ENCODE peak calls at places on chromosomes 13 and 19, in four cellular contexts. One of them, this sample, is unnamed.
A peak's percentile ranks its signal among the peaks of the same experiment; 100 is the strongest.

GRCh38 chr13:60066206-60066605 is 97.5 kb downstream of the DIAPH3 start:
- DNase-seq in activated T-cell treated with anti-CD3 and anti-CD28 coated beads for 24 hours: no peak
- DNase-seq in Daoy: no peak
- DNase-seq in naive B cell: no peak
- DNase-seq in this sample: no peak

GRCh38 chr13:60258349-60258748 is 94.6 kb upstream of the DIAPH3 start:
- DNase-seq in activated T-cell treated with anti-CD3 and anti-CD28 coated beads for 24 hours: no peak
- DNase-seq in Daoy: no peak
- DNase-seq in naive B cell: no peak
- DNase-seq in this sample: no peak

GRCh38 chr13:33251131-33251629 is 34.4 kb downstream of the STARD13 start:
- DNase-seq in activated T-cell treated with anti-CD3 and anti-CD28 coated beads for 24 hours: no peak
- DNase-seq in Daoy: peak; percentile 93
- DNase-seq in naive B cell: no peak
- DNase-seq in this sample: peak; percentile 93

GRCh38 chr19:52237771-52238400 is 31.5 kb upstream of the ZNF766 start:
- DNase-seq in activated T-cell treated with anti-CD3 and anti-CD28 coated beads for 24 hours: peak; percentile 44
- DNase-seq in Daoy: peak; percentile 55
- DNase-seq in naive B cell: peak; percentile 48
- DNase-seq in this sample: peak; percentile 78

GRCh38 chr13:74070065-74070464 is 64.1 kb downstream of the KLF12 start:
- DNase-seq in activated T-cell treated with anti-CD3 and anti-CD28 coated beads for 24 hours: no peak
- DNase-seq in Daoy: no peak
- DNase-seq in naive B cell: no peak
- DNase-seq in this sample: no peak

GRCh38 chr13:43572601-43573360 is 214.0 kb downstream of the ENOX1 start:
- DNase-seq in activated T-cell treated with anti-CD3 and anti-CD28 coated beads for 24 hours: no peak
- DNase-seq in Daoy: peak; percentile 36
- DNase-seq in naive B cell: no peak
- DNase-seq in this sample: no peak

GRCh38 chr13:49567501-49567900 is 17.9 kb downstream of the RCBTB1 start:
- DNase-seq in activated T-cell treated with anti-CD3 and anti-CD28 coated beads for 24 hours: no peak
- DNase-seq in Daoy: no peak
- DNase-seq in naive B cell: no peak
- DNase-seq in this sample: no peak

GRCh38 chr13:106153041-106153440 is 382.4 kb downstream of the EFNB2 start:
- DNase-seq in activated T-cell treated with anti-CD3 and anti-CD28 coated beads for 24 hours: no peak
- DNase-seq in Daoy: no peak
- DNase-seq in naive B cell: no peak
- DNase-seq in this sample: no peak

GRCh38 chr13:40536443-40537113 is 129.9 kb downstream of the FOXO1 start:
- DNase-seq in activated T-cell treated with anti-CD3 and anti-CD28 coated beads for 24 hours: no peak
- DNase-seq in Daoy: no peak
- DNase-seq in naive B cell: no peak
- DNase-seq in this sample: no peak

GRCh38 chr13:77779461-77780272 is 82.2 kb downstream of the SLAIN1 start:
- DNase-seq in activated T-cell treated with anti-CD3 and anti-CD28 coated beads for 24 hours: no peak
- DNase-seq in Daoy: peak; percentile 31
- DNase-seq in naive B cell: peak; percentile 19
- DNase-seq in this sample: peak; percentile 90

GRCh38 chr19:40331052-40331451 is 17.1 kb downstream of the C19orf47 start:
- DNase-seq in activated T-cell treated with anti-CD3 and anti-CD28 coated beads for 24 hours: no peak
- DNase-seq in Daoy: no peak
- DNase-seq in naive B cell: no peak
- DNase-seq in this sample: no peak

GRCh38 chr13:109729031-109729870 is 57.1 kb downstream of the IRS2 start:
- DNase-seq in activated T-cell treated with anti-CD3 and anti-CD28 coated beads for 24 hours: no peak
- DNase-seq in Daoy: no peak
- DNase-seq in naive B cell: no peak
- DNase-seq in this sample: no peak

GRCh38 chr13:83825676-83826075 is 56.6 kb downstream of the SLITRK1 start:
- DNase-seq in activated T-cell treated with anti-CD3 and anti-CD28 coated beads for 24 hours: no peak
- DNase-seq in Daoy: no peak
- DNase-seq in naive B cell: no peak
- DNase-seq in this sample: no peak

GRCh38 chr19:5113101-5113557 is 144.2 kb downstream of the KDM4B start:
- DNase-seq in activated T-cell treated with anti-CD3 and anti-CD28 coated beads for 24 hours: no peak
- DNase-seq in Daoy: peak; percentile 63
- DNase-seq in naive B cell: no peak
- DNase-seq in this sample: no peak

GRCh38 chr19:45878043-45878794 is 7.7 kb downstream of the IRF2BP1 start:
- DNase-seq in activated T-cell treated with anti-CD3 and anti-CD28 coated beads for 24 hours: no peak
- DNase-seq in Daoy: no peak
- DNase-seq in naive B cell: no peak
- DNase-seq in this sample: no peak

GRCh38 chr13:33328691-33329090 is 43.1 kb upstream of the STARD13 start:
- DNase-seq in activated T-cell treated with anti-CD3 and anti-CD28 coated beads for 24 hours: no peak
- DNase-seq in Daoy: no peak
- DNase-seq in naive B cell: no peak
- DNase-seq in this sample: no peak

GRCh38 chr13:94609196-94609595 is 7.5 kb downstream of the GPR180 start:
- DNase-seq in activated T-cell treated with anti-CD3 and anti-CD28 coated beads for 24 hours: no peak
- DNase-seq in Daoy: no peak
- DNase-seq in naive B cell: no peak
- DNase-seq in this sample: no peak

GRCh38 chr19:55644191-55644833 is 863 bp downstream of the ZNF581 start:
- DNase-seq in activated T-cell treated with anti-CD3 and anti-CD28 coated beads for 24 hours: no peak
- DNase-seq in Daoy: no peak
- DNase-seq in naive B cell: no peak
- DNase-seq in this sample: no peak

GRCh38 chr13:48221301-48222190 is 11.5 kb upstream of the ITM2B start:
- DNase-seq in activated T-cell treated with anti-CD3 and anti-CD28 coated beads for 24 hours: no peak
- DNase-seq in Daoy: no peak
- DNase-seq in naive B cell: no peak
- DNase-seq in this sample: peak; percentile 40

GRCh38 chr19:49148784-49149651 is 6.2 kb downstream of the HRC start:
- DNase-seq in activated T-cell treated with anti-CD3 and anti-CD28 coated beads for 24 hours: peak; percentile 73
- DNase-seq in Daoy: peak; percentile 97
- DNase-seq in naive B cell: peak; percentile 58
- DNase-seq in this sample: peak; percentile 94

GRCh38 chr19:12331211-12331941 is 2.1 kb downstream of the ZNF563 start:
- DNase-seq in activated T-cell treated with anti-CD3 and anti-CD28 coated beads for 24 hours: peak; percentile 54
- DNase-seq in Daoy: no peak
- DNase-seq in naive B cell: peak; percentile 71
- DNase-seq in this sample: no peak

GRCh38 chr19:3580156-3580955 is 4.9 kb upstream of the GIPC3 start:
- DNase-seq in activated T-cell treated with anti-CD3 and anti-CD28 coated beads for 24 hours: no peak
- DNase-seq in Daoy: peak; percentile 49
- DNase-seq in naive B cell: no peak
- DNase-seq in this sample: peak; percentile 76

GRCh38 chr19:17762505-17763229 is 11.4 kb downstream of the FCHO1 start:
- DNase-seq in activated T-cell treated with anti-CD3 and anti-CD28 coated beads for 24 hours: no peak
- DNase-seq in Daoy: peak; percentile 73
- DNase-seq in naive B cell: no peak
- DNase-seq in this sample: peak; percentile 56

GRCh38 chr19:6030214-6030507 is 52.2 kb upstream of the RANBP3 start:
- DNase-seq in activated T-cell treated with anti-CD3 and anti-CD28 coated beads for 24 hours: no peak
- DNase-seq in Daoy: no peak
- DNase-seq in naive B cell: no peak
- DNase-seq in this sample: peak; percentile 15

GRCh38 chr13:49343731-49344130 is 96.0 kb downstream of the CDADC1 start:
- DNase-seq in activated T-cell treated with anti-CD3 and anti-CD28 coated beads for 24 hours: no peak
- DNase-seq in Daoy: no peak
- DNase-seq in naive B cell: no peak
- DNase-seq in this sample: no peak

GRCh38 chr13:38213307-38213706 is 136.3 kb upstream of the UFM1 start:
- DNase-seq in activated T-cell treated with anti-CD3 and anti-CD28 coated beads for 24 hours: no peak
- DNase-seq in Daoy: no peak
- DNase-seq in naive B cell: no peak
- DNase-seq in this sample: no peak

GRCh38 chr13:43331676-43332075 is 308.3 kb downstream of the DNAJC15 start:
- DNase-seq in activated T-cell treated with anti-CD3 and anti-CD28 coated beads for 24 hours: no peak
- DNase-seq in Daoy: no peak
- DNase-seq in naive B cell: no peak
- DNase-seq in this sample: no peak

GRCh38 chr19:5038631-5039271 is 69.8 kb downstream of the KDM4B start:
- DNase-seq in activated T-cell treated with anti-CD3 and anti-CD28 coated beads for 24 hours: no peak
- DNase-seq in Daoy: peak; percentile 43
- DNase-seq in naive B cell: no peak
- DNase-seq in this sample: peak; percentile 57

GRCh38 chr19:52533901-52534300 is 6.4 kb downstream of the ZNF808 start:
- DNase-seq in activated T-cell treated with anti-CD3 and anti-CD28 coated beads for 24 hours: no peak
- DNase-seq in Daoy: no peak
- DNase-seq in naive B cell: no peak
- DNase-seq in this sample: no peak

GRCh38 chr13:65631078-65631477 is 1599.1 kb downstream of the PCDH9 start:
- DNase-seq in activated T-cell treated with anti-CD3 and anti-CD28 coated beads for 24 hours: no peak
- DNase-seq in Daoy: no peak
- DNase-seq in naive B cell: no peak
- DNase-seq in this sample: no peak